ENCODE peak calls at places on chromosomes 1 and 21, in six cellular contexts. I, M, K, X, V and S are unnamed samples.

GRCh38 chr1:177281901-177282300 is 111.1 kb downstream of the BRINP2 start:
- DNase-seq in X (no peak), V (no peak), I (no peak), M (no peak), K (no peak), S (no peak)

GRCh38 chr1:212525479-212526110 is 83.0 kb upstream of the ATF3 start:
- DNase-seq in I (peak), K (no peak), X (no peak), M (no peak), V (peak), S (peak)

GRCh38 chr1:36517019-36517387 is 34.3 kb upstream of the CSF3R start:
- DNase-seq in K (no peak), V (no peak), X (peak), M (no peak), I (peak), S (no peak)

GRCh38 chr1:236164273-236164672 is 21.9 kb downstream of the GPR137B start:
- DNase-seq in I (no peak), M (no peak), X (no peak), K (no peak), V (no peak), S (no peak)

GRCh38 chr1:87284456-87285240 is 44.0 kb upstream of the LMO4 start:
- DNase-seq in V (peak), X (no peak), K (no peak), M (no peak), I (no peak), S (peak)

GRCh38 chr21:43718872-43719747 is at the start of gene PDXK:
- DNase-seq in M (no peak), X (peak), I (peak), V (peak), K (peak), S (peak)

GRCh38 chr1:212721388-212722247 is 22.0 kb upstream of the BATF3 start:
- DNase-seq in M (peak), V (peak), X (no peak), I (peak), K (no peak), S (peak)

GRCh38 chr1:32100359-32100758 is 7.5 kb upstream of the KPNA6 start:
- DNase-seq in I (no peak), X (no peak), V (peak), K (no peak), M (no peak), S (peak)

GRCh38 chr1:111252786-111253185 is 25.3 kb downstream of the CHI3L2 start:
- DNase-seq in K (no peak), X (no peak), I (no peak), M (no peak), V (no peak), S (no peak)

GRCh38 chr1:25703671-25704637 is 87.4 kb downstream of the MAN1C1 start:
- DNase-seq in M (no peak), V (no peak), I (no peak), X (peak), K (no peak), S (no peak)

GRCh38 chr1:154735061-154735800 is 127.2 kb upstream of the ADAR start:
- DNase-seq in I (no peak), M (no peak), K (no peak), V (no peak), X (no peak), S (no peak)

GRCh38 chr1:7040969-7041368 is 255.7 kb downstream of the CAMTA1 start:
- DNase-seq in K (no peak), I (no peak), V (no peak), M (no peak), X (no peak), S (no peak)

GRCh38 chr1:47703981-47704596 is 266.2 kb downstream of the FOXD2 start:
- DNase-seq in I (peak), V (peak), M (no peak), X (no peak), K (no peak), S (peak)

GRCh38 chr1:242002072-242002471 is 3.2 kb upstream of the MAP1LC3C start:
- DNase-seq in X (no peak), M (no peak), I (no peak), V (no peak), K (no peak), S (no peak)

GRCh38 chr1:36408479-36408878 is 10.8 kb upstream of the LSM10 start:
- DNase-seq in K (no peak), X (no peak), I (peak), M (no peak), V (no peak), S (no peak)

GRCh38 chr1:107135466-107135865 is 5.4 kb upstream of the NTNG1 start:
- DNase-seq in X (no peak), K (no peak), V (peak), M (no peak), I (peak), S (peak)

GRCh38 chr1:49351744-49352143 is 575.1 kb upstream of the BEND5 start:
- DNase-seq in V (peak), X (no peak), I (peak), K (no peak), M (no peak), S (peak)

DNA sequence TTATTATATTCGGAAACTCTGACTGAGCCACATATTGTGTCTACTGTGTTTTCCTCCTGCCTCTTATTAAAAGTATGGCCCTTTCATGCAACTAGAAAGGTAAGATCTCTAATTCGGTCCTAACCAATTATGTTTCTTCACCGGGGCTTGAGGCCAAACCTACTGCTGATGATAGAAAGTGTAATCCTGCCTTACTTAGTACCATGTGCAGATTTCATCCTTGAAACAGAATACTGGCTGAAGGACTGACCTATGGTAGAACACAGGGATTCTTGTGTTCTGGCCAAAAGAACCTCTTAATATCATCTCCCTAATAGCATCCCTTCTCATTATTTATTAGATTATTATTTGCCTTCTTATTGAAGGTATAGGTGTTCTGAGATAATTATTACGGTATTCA is 72.6 kb downstream of the TOR3A start:
- DNase-seq in I (no peak), X (no peak), V (no peak), M (no peak), K (no peak), S (no peak)
- H3K4me3 ChIP-seq in I (no peak), X (no peak), V (no peak), M (no peak), K (no peak), S (no peak)

GRCh38 chr1:198932351-198932991 is 293.6 kb downstream of the PTPRC start:
- DNase-seq in M (no peak), X (no peak), V (peak), I (peak), K (no peak), S (peak)
- H3K4me3 ChIP-seq in M (no peak), X (no peak), V (no peak), I (no peak), K (peak), S (peak)

DNA sequence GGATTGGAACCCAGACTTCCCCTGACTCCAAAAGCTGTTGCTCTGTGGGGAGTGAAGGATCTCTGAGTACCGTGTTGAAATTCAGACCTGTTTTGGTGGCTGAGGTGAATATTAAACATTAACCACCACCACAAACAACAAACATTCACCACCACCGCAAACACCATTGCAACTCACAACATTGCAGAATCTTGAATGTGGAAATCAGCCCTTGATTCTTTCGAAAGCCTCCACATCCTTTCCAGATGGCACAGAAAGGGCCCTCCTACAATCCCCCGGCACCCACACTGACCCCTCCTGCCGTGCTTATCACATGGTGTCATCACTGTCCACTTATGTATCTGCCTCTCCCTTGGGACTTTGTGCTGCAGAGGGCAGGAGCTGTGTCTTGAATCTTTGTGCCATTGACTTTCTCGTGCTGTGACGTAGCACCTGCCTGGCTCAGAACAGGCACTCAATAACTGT is 1.4 kb downstream of the CDA start:
- DNase-seq in V (peak), K (peak), M (no peak), I (no peak), X (peak), S (peak)
- H3K4me3 ChIP-seq in V (no peak), K (peak), M (no peak), I (peak), X (no peak), S (no peak)

DNA sequence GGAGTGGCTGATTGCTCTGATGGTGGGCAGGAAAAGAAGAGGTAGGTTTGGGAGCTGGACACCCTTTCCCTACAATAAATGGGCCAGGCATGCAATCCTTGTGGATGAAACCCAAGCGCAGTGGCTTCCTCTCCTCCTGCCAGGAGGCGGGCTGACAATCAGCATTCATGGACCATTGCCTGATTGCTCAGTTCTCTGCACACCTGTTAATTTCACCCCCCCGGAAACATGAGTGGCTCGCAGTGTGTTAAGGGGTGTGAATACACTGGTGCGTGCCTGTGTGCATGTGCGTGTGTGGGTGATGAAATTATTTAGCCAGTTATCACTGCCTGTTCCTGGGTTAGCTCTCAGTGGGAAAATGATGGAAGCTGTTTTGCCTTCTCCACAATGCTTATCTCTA is 310.7 kb downstream of the PCP4 start:
- DNase-seq in I (no peak), K (no peak), V (no peak), M (no peak), X (no peak), S (no peak)
- H3K4me3 ChIP-seq in I (no peak), K (no peak), V (no peak), M (no peak), X (no peak), S (no peak)

GRCh38 chr1:2200308-2200943 is 5.9 kb upstream of the FAAP20 start:
- DNase-seq in K (no peak), I (no peak), X (no peak), M (no peak), V (no peak), S (no peak)
- H3K4me3 ChIP-seq in K (peak), I (peak), X (no peak), M (no peak), V (no peak), S (no peak)

DNA sequence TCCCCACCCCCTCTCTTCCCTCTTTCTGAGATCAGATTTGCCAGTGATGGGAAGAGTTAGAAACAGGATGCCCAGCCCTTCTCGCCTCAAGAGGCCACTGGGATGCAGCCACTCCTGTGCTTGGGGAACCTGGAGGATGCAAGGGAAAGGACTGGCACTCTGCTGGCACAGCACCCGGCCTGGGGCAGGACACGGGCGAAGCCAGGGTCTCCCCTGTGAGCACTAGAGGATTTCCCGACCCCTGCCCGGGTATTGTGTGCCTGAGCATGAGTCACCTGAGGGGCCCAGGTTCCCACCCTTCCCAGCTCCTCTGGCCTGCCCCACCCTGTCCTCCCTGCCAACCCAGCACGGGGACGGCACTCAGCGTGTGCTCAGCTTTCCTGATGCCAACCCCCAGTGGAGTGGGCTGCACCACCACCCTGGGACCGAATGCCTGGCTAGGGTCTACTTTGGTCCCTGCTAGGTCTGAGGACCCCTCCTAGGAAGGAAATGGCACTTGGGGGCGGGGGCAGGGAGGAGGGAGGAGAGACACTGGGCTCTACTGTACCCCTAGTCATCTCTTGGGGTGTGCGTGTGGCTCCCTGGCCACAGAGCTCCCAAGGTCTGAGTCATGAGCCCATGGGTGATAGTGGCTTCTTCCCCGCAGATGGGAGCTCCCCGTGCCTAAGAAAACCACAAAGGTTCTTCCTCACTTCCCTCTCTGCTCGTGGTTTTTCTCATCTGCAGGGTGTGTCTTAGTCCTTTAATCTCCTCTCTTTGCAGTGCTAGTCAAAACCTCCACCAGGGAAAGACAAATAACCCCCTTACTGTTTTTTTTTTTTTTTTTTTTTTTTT is 12.4 kb downstream of the LMNA start:
- DNase-seq in I (peak), X (peak), V (peak), M (peak), K (peak), S (peak)
- H3K4me3 ChIP-seq in I (peak), X (no peak), V (peak), M (peak), K (peak), S (no peak)

GRCh38 chr1:186375929-186376330 is 292 bp downstream of the ODR4 start:
- DNase-seq in M (no peak), X (no peak), K (no peak), I (no peak), V (no peak), S (no peak)

GRCh38 chr1:186375152-186375928 is at the start of the genes ODR4 and TPR:
- DNase-seq in X (peak), V (peak), M (peak), K (peak), I (peak), S (peak)

DNA sequence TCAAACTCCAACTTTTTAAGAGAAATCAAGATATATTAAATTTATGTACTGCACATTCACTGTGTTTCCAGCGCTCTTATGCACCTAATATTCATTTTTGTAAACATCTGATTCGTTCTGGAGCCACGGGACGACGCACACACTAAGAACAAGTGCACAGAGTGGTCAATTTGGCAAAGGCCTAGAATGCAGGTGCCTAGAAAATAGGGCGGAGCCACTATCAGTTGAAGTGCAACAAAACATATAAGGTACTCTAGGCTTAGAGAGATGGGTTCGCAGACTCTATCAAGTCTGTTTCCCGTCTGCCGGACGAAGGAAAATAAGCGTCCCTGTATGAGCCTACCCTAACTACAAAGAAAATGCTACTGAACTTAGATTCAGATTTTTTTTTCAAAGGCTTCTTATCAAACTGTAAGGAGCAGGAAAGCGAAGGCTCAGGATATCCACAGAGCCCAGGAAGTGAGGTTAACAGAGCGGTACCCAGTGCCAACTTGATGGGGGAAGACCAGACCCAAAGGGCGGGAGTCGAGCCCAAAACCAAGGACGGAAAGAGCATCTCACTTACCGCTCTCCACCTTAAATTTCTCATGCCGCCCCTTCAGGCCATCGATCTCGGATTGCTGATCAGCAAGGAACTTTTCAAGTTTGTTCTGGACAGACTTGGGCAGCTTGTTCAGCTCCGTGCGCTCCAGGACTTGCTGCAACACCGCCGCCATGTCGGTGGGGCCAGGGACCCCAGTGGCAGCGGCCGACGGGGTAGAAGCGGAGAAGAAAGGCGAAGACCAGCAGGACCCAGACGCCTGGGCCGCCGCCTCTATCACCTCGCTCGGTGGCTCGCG is 521 bp downstream of the TPR start:
- DNase-seq in V (peak), K (no peak), X (no peak), M (no peak), I (peak), S (peak)
- H3K4me3 ChIP-seq in V (peak), K (peak), X (peak), M (peak), I (peak), S (peak)

GRCh38 chr1:235093013-235093618 is 35.5 kb downstream of the TOMM20 start:
- DNase-seq in M (no peak), K (peak), X (no peak), V (peak), I (peak), S (peak)
- H3K4me3 ChIP-seq in M (no peak), K (no peak), X (peak), V (no peak), I (peak), S (peak)

DNA sequence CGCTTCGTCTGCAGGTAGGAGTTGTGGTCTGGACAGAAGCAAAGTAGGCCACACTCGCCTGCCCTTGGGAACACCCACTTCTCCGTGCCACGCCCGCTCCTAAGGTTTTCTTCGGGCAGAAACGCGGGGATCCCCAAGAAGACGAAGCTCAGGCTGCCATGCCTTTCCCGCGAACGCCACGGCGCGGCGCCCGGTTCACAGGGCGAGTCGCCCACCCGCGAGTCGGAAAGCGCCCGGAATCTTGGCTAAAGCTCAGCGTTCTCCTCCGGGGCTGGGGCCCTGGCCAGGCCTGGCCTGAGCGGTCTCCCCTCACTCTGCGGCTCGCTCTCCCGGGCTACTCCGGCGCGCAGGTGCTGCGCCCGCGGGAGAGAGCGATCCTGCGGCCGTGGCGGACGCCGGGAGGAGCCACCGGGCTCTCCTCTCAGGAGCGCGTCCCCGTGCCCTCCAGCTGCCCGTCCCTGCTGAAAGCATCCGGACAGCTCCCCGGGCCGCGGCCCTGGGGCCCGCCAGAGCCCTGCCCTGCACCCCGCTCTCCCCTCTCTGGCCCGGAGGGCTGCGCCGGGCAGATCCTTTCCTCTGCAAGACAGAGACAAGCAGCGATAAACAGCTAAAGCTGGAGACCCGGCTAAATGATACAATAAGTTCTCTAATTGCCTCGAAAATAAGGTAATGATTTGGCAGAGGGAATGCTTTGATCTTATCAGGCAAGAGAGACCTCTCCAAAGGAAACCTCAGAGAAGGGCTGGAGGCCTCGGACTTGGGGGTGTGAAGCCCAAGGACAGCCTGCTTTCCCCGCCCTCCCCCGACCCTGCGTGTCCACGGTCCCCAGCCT is 6.7 kb upstream of the WNT2B start:
- DNase-seq in V (peak), I (peak), K (peak), X (peak), M (no peak), S (peak)
- H3K4me3 ChIP-seq in V (peak), I (peak), K (peak), X (peak), M (peak), S (peak)

DNA sequence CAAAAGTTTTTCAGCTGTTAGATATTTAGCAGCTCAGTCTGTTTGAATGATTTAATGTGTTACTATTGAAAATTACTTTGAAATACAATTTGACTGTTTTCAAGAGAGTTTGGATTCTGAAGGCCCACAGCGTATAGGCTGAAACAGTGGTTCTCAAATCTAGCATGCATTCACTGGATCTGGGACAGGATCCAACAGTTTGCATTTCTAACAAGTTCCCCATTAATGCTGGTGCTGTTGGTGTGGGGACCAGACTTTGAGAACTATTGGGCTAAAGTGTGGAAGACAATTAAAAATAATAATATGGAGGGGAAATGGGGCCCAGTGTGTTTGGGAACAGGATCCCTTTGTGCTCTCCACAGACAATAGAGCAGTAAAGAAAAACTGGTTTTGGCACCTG is 31.9 kb downstream of the ITSN1 start:
- DNase-seq in X (no peak), K (no peak), V (no peak), I (no peak), M (no peak), S (no peak)
- H3K4me3 ChIP-seq in X (no peak), K (no peak), V (no peak), I (no peak), M (no peak), S (no peak)